ENCODE peak calls at places on chromosomes 12 and 14, in five cellular contexts. B is midbrain, Z is NCI-H1105, L is pons, I is LoVo. M is an unnamed sample.

GRCh38 chr12:125861299-125862281 is 796.4 kb downstream of the AACS start:
- DNase-seq in Z (no peak), B (no peak), L (peak), I (no peak), M (no peak)

GRCh38 chr14:104035300-104035699 is 50.2 kb upstream of the ASPG start:
- DNase-seq in L (peak), B (no peak), I (no peak), Z (peak), M (no peak)

GRCh38 chr12:80316141-80316700 is 127.8 kb upstream of the PTPRQ start:
- DNase-seq in B (no peak), I (no peak), Z (no peak), L (no peak), M (no peak)

GRCh38 chr12:6608592-6609311 is 1.6 kb upstream of the CHD4 start:
- DNase-seq in Z (no peak), L (no peak), I (no peak), B (no peak), M (no peak)

GRCh38 chr12:10363922-10364838 is 25.7 kb downstream of the KLRK1 start:
- DNase-seq in L (peak), B (peak), Z (peak), I (peak), M (peak)

GRCh38 chr14:90403065-90403464 is 6.2 kb downstream of the CALM1 start:
- DNase-seq in Z (no peak), B (no peak), I (no peak), L (no peak), M (no peak)

GRCh38 chr14:102007916-102008418 is 43.6 kb downstream of the DYNC1H1 start:
- DNase-seq in I (no peak), Z (no peak), L (no peak), B (no peak), M (no peak)

GRCh38 chr12:128323115-128323514 is 56.1 kb downstream of the TMEM132C start:
- DNase-seq in B (no peak), I (no peak), Z (no peak), L (no peak), M (no peak)

GRCh38 chr12:103952497-103952896 is 13.2 kb upstream of the TDG start:
- DNase-seq in L (no peak), Z (no peak), I (no peak), B (no peak), M (no peak)

GRCh38 chr12:18998343-18999270 is 130.9 kb upstream of the PLEKHA5 start:
- DNase-seq in B (no peak), I (no peak), L (peak), Z (no peak), M (no peak)

GRCh38 chr12:108772247-108772646 is 40.9 kb upstream of the CORO1C start:
- DNase-seq in L (no peak), I (no peak), B (no peak), Z (no peak), M (no peak)

GRCh38 chr12:31752450-31752849 is 23.6 kb upstream of the AMN1 start:
- DNase-seq in I (no peak), Z (no peak), L (peak), B (no peak), M (no peak)

GRCh38 chr12:69662764-69663163 is 36.3 kb downstream of the BEST3 start:
- DNase-seq in Z (no peak), L (no peak), I (no peak), B (no peak), M (no peak)

GRCh38 chr12:117596968-117597367 is 235.5 kb upstream of the NOS1 start:
- DNase-seq in Z (peak), I (no peak), B (no peak), L (no peak), M (no peak)

GRCh38 chr14:104130974-104131651 is 7.3 kb upstream of the KIF26A start:
- DNase-seq in L (peak), B (peak), I (peak), Z (no peak), M (peak)

GRCh38 chr14:61500046-61500445 is 178.7 kb downstream of the PRKCH start:
- DNase-seq in B (no peak), Z (no peak), L (no peak), I (no peak), M (no peak)

GRCh38 chr12:46240436-46240835 is 28.4 kb downstream of the SLC38A1 start:
- DNase-seq in L (no peak), B (no peak), Z (no peak), I (no peak), M (no peak)

GRCh38 chr12:73361156-73361866 is 1089.1 kb downstream of the TRHDE start:
- DNase-seq in Z (no peak), I (no peak), L (no peak), B (no peak), M (no peak)

GRCh38 chr14:56212541-56212940 is 94.3 kb downstream of the PELI2 start:
- DNase-seq in I (no peak), B (no peak), L (no peak), Z (no peak), M (no peak)

GRCh38 chr12:19576421-19576925 is 137.2 kb downstream of the AEBP2 start:
- DNase-seq in I (no peak), B (no peak), L (no peak), Z (no peak), M (no peak)

M was measured in globus pallidus.